ENCODE peak calls at places on chromosome 20, in seven cellular contexts. One of them, this sample, is unnamed.
A peak's percentile ranks its signal among the peaks of the same experiment; 100 is the strongest.

GRCh38 chr20:25294459-25295385 is 46.8 kb downstream of the PYGB start:
- DNase-seq in psoas muscle: peak; percentile 72
- DNase-seq in BJ: no peak
- DNase-seq in CD4-positive, alpha-beta T cell: peak; percentile 52
- DNase-seq in kidney epithelial cell: no peak
- DNase-seq in Calu3: peak; percentile 23
- DNase-seq in AG09319: no peak
- DNase-seq in this sample: peak; percentile 65

GRCh38 chr20:40882173-40882572 is 146.4 kb upstream of the TOP1 start:
- DNase-seq in kidney epithelial cell: no peak
- DNase-seq in BJ: no peak
- DNase-seq in psoas muscle: no peak
- DNase-seq in CD4-positive, alpha-beta T cell: no peak
- DNase-seq in AG09319: no peak
- DNase-seq in Calu3: no peak
- DNase-seq in this sample: no peak

GRCh38 chr20:21167261-21167660 is 41.4 kb downstream of the KIZ start:
- DNase-seq in psoas muscle: no peak
- DNase-seq in CD4-positive, alpha-beta T cell: no peak
- DNase-seq in AG09319: no peak
- DNase-seq in kidney epithelial cell: no peak
- DNase-seq in Calu3: no peak
- DNase-seq in BJ: no peak
- DNase-seq in this sample: no peak

GRCh38 chr20:47125553-47126373 is 230.7 kb downstream of the ZMYND8 start:
- DNase-seq in CD4-positive, alpha-beta T cell: no peak
- DNase-seq in kidney epithelial cell: no peak
- DNase-seq in BJ: no peak
- DNase-seq in psoas muscle: no peak
- DNase-seq in AG09319: no peak
- DNase-seq in Calu3: peak; percentile 27
- DNase-seq in this sample: no peak

GRCh38 chr20:3740600-3741301 is 8.3 kb downstream of the HSPA12B start:
- DNase-seq in AG09319: no peak
- DNase-seq in BJ: no peak
- DNase-seq in Calu3: no peak
- DNase-seq in kidney epithelial cell: no peak
- DNase-seq in CD4-positive, alpha-beta T cell: no peak
- DNase-seq in psoas muscle: no peak
- DNase-seq in this sample: no peak

GRCh38 chr20:1734269-1734858 is 76.8 kb upstream of the SIRPG start:
- DNase-seq in CD4-positive, alpha-beta T cell: peak; percentile 17
- DNase-seq in kidney epithelial cell: no peak
- DNase-seq in BJ: no peak
- DNase-seq in Calu3: no peak
- DNase-seq in psoas muscle: no peak
- DNase-seq in AG09319: no peak
- DNase-seq in this sample: no peak

GRCh38 chr20:51446656-51447055 is 95.9 kb downstream of the NFATC2 start:
- DNase-seq in Calu3: peak; percentile 66
- DNase-seq in kidney epithelial cell: peak; percentile 56
- DNase-seq in psoas muscle: no peak
- DNase-seq in BJ: peak; percentile 28
- DNase-seq in CD4-positive, alpha-beta T cell: no peak
- DNase-seq in AG09319: peak; percentile 16
- DNase-seq in this sample: no peak

GRCh38 chr20:46770330-46771194 is 61.1 kb downstream of the SLC2A10 start:
- DNase-seq in CD4-positive, alpha-beta T cell: no peak
- DNase-seq in psoas muscle: no peak
- DNase-seq in AG09319: no peak
- DNase-seq in kidney epithelial cell: no peak
- DNase-seq in BJ: no peak
- DNase-seq in Calu3: no peak
- DNase-seq in this sample: no peak

GRCh38 chr20:3235661-3236324 is 3.2 kb downstream of the SLC4A11 start:
- DNase-seq in psoas muscle: no peak
- DNase-seq in kidney epithelial cell: no peak
- DNase-seq in Calu3: peak; percentile 66
- DNase-seq in AG09319: no peak
- DNase-seq in CD4-positive, alpha-beta T cell: no peak
- DNase-seq in BJ: no peak
- DNase-seq in this sample: no peak

GRCh38 chr20:29873946-29874345 is 1383.5 kb upstream of the DEFB115 start:
- DNase-seq in Calu3: peak; percentile 20
- DNase-seq in AG09319: no peak
- DNase-seq in kidney epithelial cell: no peak
- DNase-seq in psoas muscle: peak; percentile 72
- DNase-seq in CD4-positive, alpha-beta T cell: no peak
- DNase-seq in BJ: no peak
- DNase-seq in this sample: no peak

GRCh38 chr20:1328680-1329330 is at the start of gene SDCBP2:
- DNase-seq in CD4-positive, alpha-beta T cell: no peak
- DNase-seq in psoas muscle: no peak
- DNase-seq in Calu3: peak; percentile 74
- DNase-seq in AG09319: no peak
- DNase-seq in BJ: no peak
- DNase-seq in kidney epithelial cell: no peak
- DNase-seq in this sample: no peak

GRCh38 chr20:1396702-1397101 is 3.8 kb upstream of the FKBP1A start:
- DNase-seq in CD4-positive, alpha-beta T cell: no peak
- DNase-seq in Calu3: no peak
- DNase-seq in AG09319: no peak
- DNase-seq in BJ: no peak
- DNase-seq in kidney epithelial cell: no peak
- DNase-seq in psoas muscle: no peak
- DNase-seq in this sample: no peak

GRCh38 chr20:10436053-10436699 is 1.1 kb downstream of the SLX4IP start:
- DNase-seq in BJ: no peak
- DNase-seq in psoas muscle: no peak
- DNase-seq in Calu3: no peak
- DNase-seq in kidney epithelial cell: no peak
- DNase-seq in AG09319: no peak
- DNase-seq in CD4-positive, alpha-beta T cell: no peak
- DNase-seq in this sample: no peak

GRCh38 chr20:43767686-43768474 is 41.1 kb upstream of the GTSF1L start:
- DNase-seq in AG09319: no peak
- DNase-seq in psoas muscle: no peak
- DNase-seq in Calu3: no peak
- DNase-seq in CD4-positive, alpha-beta T cell: no peak
- DNase-seq in BJ: no peak
- DNase-seq in kidney epithelial cell: no peak
- DNase-seq in this sample: no peak

GRCh38 chr20:25987073-25987927 is 290.6 kb upstream of the ZNF337 start:
- DNase-seq in Calu3: no peak
- DNase-seq in AG09319: no peak
- DNase-seq in psoas muscle: peak; percentile 72
- DNase-seq in kidney epithelial cell: no peak
- DNase-seq in CD4-positive, alpha-beta T cell: peak; percentile 35
- DNase-seq in BJ: no peak
- DNase-seq in this sample: peak; percentile 34

GRCh38 chr20:59608396-59608795 is 4.1 kb downstream of the PHACTR3 start:
- DNase-seq in CD4-positive, alpha-beta T cell: no peak
- DNase-seq in psoas muscle: no peak
- DNase-seq in Calu3: no peak
- DNase-seq in kidney epithelial cell: no peak
- DNase-seq in AG09319: no peak
- DNase-seq in BJ: no peak
- DNase-seq in this sample: no peak

GRCh38 chr20:59608871-59609270 is 4.5 kb downstream of the PHACTR3 start:
- DNase-seq in AG09319: no peak
- DNase-seq in BJ: no peak
- DNase-seq in Calu3: no peak
- DNase-seq in psoas muscle: no peak
- DNase-seq in kidney epithelial cell: no peak
- DNase-seq in CD4-positive, alpha-beta T cell: no peak
- DNase-seq in this sample: no peak

GRCh38 chr20:59614714-59615113 is 10.4 kb downstream of the PHACTR3 start:
- DNase-seq in CD4-positive, alpha-beta T cell: no peak
- DNase-seq in kidney epithelial cell: no peak
- DNase-seq in BJ: no peak
- DNase-seq in Calu3: no peak
- DNase-seq in AG09319: no peak
- DNase-seq in psoas muscle: no peak
- DNase-seq in this sample: no peak

GRCh38 chr20:59606566-59606965 is 2.2 kb downstream of the PHACTR3 start:
- DNase-seq in psoas muscle: no peak
- DNase-seq in BJ: no peak
- DNase-seq in Calu3: no peak
- DNase-seq in AG09319: no peak
- DNase-seq in CD4-positive, alpha-beta T cell: no peak
- DNase-seq in kidney epithelial cell: no peak
- DNase-seq in this sample: no peak

GRCh38 chr20:59611286-59611685 is 6.9 kb downstream of the PHACTR3 start:
- DNase-seq in CD4-positive, alpha-beta T cell: no peak
- DNase-seq in AG09319: no peak
- DNase-seq in kidney epithelial cell: no peak
- DNase-seq in psoas muscle: no peak
- DNase-seq in Calu3: no peak
- DNase-seq in BJ: no peak
- DNase-seq in this sample: no peak
- TF ChIP-seq CTCF in CD4-positive, alpha-beta T cell: no peak
- TF ChIP-seq CTCF in AG09319: no peak
- TF ChIP-seq CTCF in kidney epithelial cell: no peak
- TF ChIP-seq CTCF in psoas muscle: no peak
- TF ChIP-seq CTCF in Calu3: no peak
- TF ChIP-seq CTCF in BJ: no peak
- TF ChIP-seq CTCF in this sample: no peak

GRCh38 chr20:35619196-35620095 is 3.8 kb downstream of the SPAG4 start:
- DNase-seq in BJ: no peak
- DNase-seq in kidney epithelial cell: peak; percentile 58
- DNase-seq in psoas muscle: peak; percentile 80
- DNase-seq in CD4-positive, alpha-beta T cell: peak; percentile 55
- DNase-seq in AG09319: peak; percentile 42
- DNase-seq in Calu3: peak; percentile 96
- DNase-seq in this sample: peak; percentile 60
- TF ChIP-seq CTCF in BJ: peak; percentile 63
- TF ChIP-seq CTCF in kidney epithelial cell: peak; percentile 65
- TF ChIP-seq CTCF in psoas muscle: no peak
- TF ChIP-seq CTCF in CD4-positive, alpha-beta T cell: peak; percentile 59
- TF ChIP-seq CTCF in AG09319: peak; percentile 32
- TF ChIP-seq CTCF in Calu3: peak; percentile 60
- TF ChIP-seq CTCF in this sample: peak; percentile 72

GRCh38 chr20:63280929-63281545 is 8.4 kb downstream of the ARFGAP1 start:
- DNase-seq in psoas muscle: no peak
- DNase-seq in BJ: no peak
- DNase-seq in AG09319: no peak
- DNase-seq in Calu3: no peak
- DNase-seq in kidney epithelial cell: no peak
- DNase-seq in CD4-positive, alpha-beta T cell: no peak
- DNase-seq in this sample: no peak
- TF ChIP-seq CTCF in psoas muscle: no peak
- TF ChIP-seq CTCF in BJ: peak; percentile 29
- TF ChIP-seq CTCF in AG09319: peak; percentile 19
- TF ChIP-seq CTCF in Calu3: peak; percentile 30
- TF ChIP-seq CTCF in kidney epithelial cell: peak; percentile 52
- TF ChIP-seq CTCF in CD4-positive, alpha-beta T cell: no peak
- TF ChIP-seq CTCF in this sample: peak; percentile 37

DNA sequence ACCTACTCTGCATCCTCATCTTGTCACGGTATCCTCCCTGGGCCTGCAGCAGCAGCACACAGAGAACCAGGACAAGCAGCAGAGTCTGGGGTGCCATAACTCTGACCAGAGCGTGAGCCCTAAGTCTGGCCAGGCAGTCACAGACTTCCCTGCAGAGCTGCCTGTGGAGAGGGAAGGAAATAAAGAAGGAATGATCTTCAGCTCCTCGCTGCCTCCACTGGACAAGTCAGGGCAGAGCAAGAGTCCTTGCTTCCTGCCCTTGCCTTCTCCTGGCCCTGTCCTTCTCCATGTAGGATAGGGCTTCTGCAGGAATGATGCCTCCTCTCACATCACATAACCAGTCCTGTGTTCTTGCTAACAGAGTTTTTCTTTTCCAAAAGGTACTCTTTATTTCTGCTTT is 15.9 kb upstream of the WFDC11 start:
- DNase-seq in AG09319: no peak
- DNase-seq in psoas muscle: no peak
- DNase-seq in BJ: no peak
- DNase-seq in CD4-positive, alpha-beta T cell: no peak
- DNase-seq in Calu3: peak; percentile 11
- DNase-seq in kidney epithelial cell: no peak
- DNase-seq in this sample: no peak
- TF ChIP-seq CTCF in AG09319: no peak
- TF ChIP-seq CTCF in psoas muscle: no peak
- TF ChIP-seq CTCF in BJ: no peak
- TF ChIP-seq CTCF in CD4-positive, alpha-beta T cell: no peak
- TF ChIP-seq CTCF in Calu3: peak; percentile 16
- TF ChIP-seq CTCF in kidney epithelial cell: peak; percentile 23
- TF ChIP-seq CTCF in this sample: no peak

DNA sequence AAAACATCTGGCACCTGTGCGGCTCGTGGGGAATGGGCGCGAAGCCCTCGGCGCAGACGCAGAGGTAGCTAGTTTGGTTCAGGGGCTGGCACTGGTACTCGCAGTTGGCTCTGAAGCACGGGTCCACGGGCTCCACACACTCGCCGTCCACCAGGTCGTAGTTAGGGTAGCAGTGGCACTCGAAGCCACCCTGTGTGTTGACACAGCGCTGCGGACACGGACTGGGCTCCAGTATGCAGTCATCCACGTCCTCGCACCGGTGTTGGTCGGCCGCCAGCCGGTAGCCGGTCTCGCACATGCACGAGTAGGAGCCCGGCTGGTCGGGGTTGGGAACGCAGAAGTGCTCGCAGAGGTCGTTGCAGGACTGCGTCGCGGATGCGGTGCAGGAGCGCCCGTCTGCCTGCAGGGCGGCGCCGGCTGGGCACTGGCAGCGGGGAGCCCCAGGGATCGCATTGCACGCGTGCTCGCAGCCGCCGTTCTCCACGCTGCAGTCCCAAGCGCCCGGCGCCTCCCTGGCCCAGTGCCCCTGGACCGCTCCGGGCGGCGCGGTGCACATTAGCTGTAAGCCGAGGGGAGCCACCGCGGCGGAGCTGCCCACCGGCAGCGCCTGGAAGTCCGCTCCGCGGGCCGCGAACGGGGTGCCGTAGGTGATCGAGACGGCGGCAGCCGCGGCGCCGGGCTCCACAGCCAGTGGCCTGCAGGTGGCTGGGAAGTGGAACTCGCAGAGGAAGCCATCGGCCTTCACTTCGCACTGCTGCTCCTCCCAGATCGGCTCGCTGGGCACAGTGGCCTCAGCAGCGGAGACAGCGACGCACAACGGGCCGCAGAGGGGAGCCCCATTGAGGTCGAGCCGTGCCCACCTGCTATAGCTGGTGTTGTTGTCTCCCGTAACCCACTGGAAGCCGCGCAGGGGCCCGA is 930 bp downstream of the THBD start:
- DNase-seq in psoas muscle: peak; percentile 91
- DNase-seq in BJ: no peak
- DNase-seq in CD4-positive, alpha-beta T cell: no peak
- DNase-seq in kidney epithelial cell: no peak
- DNase-seq in AG09319: no peak
- DNase-seq in Calu3: peak; percentile 36
- DNase-seq in this sample: peak; percentile 25
- TF ChIP-seq CTCF in psoas muscle: peak; percentile 70
- TF ChIP-seq CTCF in BJ: peak; percentile 36
- TF ChIP-seq CTCF in CD4-positive, alpha-beta T cell: no peak
- TF ChIP-seq CTCF in kidney epithelial cell: peak; percentile 32
- TF ChIP-seq CTCF in AG09319: peak; percentile 38
- TF ChIP-seq CTCF in Calu3: no peak
- TF ChIP-seq CTCF in this sample: peak; percentile 58

GRCh38 chr20:37758332-37758731 is 64.5 kb downstream of the CTNNBL1 start:
- DNase-seq in BJ: no peak
- DNase-seq in AG09319: no peak
- DNase-seq in kidney epithelial cell: no peak
- DNase-seq in Calu3: peak; percentile 35
- DNase-seq in psoas muscle: no peak
- DNase-seq in CD4-positive, alpha-beta T cell: no peak
- DNase-seq in this sample: no peak
- TF ChIP-seq CTCF in BJ: peak; percentile 12
- TF ChIP-seq CTCF in AG09319: no peak
- TF ChIP-seq CTCF in kidney epithelial cell: peak; percentile 16
- TF ChIP-seq CTCF in Calu3: peak; percentile 48
- TF ChIP-seq CTCF in psoas muscle: no peak
- TF ChIP-seq CTCF in CD4-positive, alpha-beta T cell: no peak
- TF ChIP-seq CTCF in this sample: peak; percentile 43